ENCODE peak calls at places on chromosome X, in nine cellular contexts. One of them, this sample, is unnamed.

GRCh38 chrX:25600776-25601175 is 537.4 kb upstream of the MAGEB18 start:
- DNase-seq in HCT116: no peak
- DNase-seq in endothelial cell of umbilical vein: no peak
- DNase-seq in sigmoid colon: no peak
- DNase-seq in GM12892: no peak
- DNase-seq in suprapubic skin: no peak
- DNase-seq in SK-N-MC: no peak
- DNase-seq in upper lobe of left lung: no peak
- DNase-seq in GM12891: no peak
- DNase-seq in this sample: no peak

GRCh38 chrX:50871922-50872453 is 38.5 kb upstream of the BMP15 start:
- DNase-seq in HCT116: no peak
- DNase-seq in endothelial cell of umbilical vein: peak
- DNase-seq in sigmoid colon: no peak
- DNase-seq in GM12892: no peak
- DNase-seq in suprapubic skin: no peak
- DNase-seq in SK-N-MC: no peak
- DNase-seq in upper lobe of left lung: no peak
- DNase-seq in GM12891: no peak
- DNase-seq in this sample: no peak

GRCh38 chrX:19840899-19841648 is 46.3 kb downstream of the SH3KBP1 start:
- DNase-seq in HCT116: no peak
- DNase-seq in endothelial cell of umbilical vein: no peak
- DNase-seq in sigmoid colon: no peak
- DNase-seq in GM12892: no peak
- DNase-seq in suprapubic skin: no peak
- DNase-seq in SK-N-MC: no peak
- DNase-seq in upper lobe of left lung: no peak
- DNase-seq in GM12891: no peak
- DNase-seq in this sample: no peak

GRCh38 chrX:1581132-1581531 is 10.3 kb upstream of the AKAP17A start:
- DNase-seq in HCT116: no peak
- DNase-seq in endothelial cell of umbilical vein: peak
- DNase-seq in sigmoid colon: no peak
- DNase-seq in GM12892: no peak
- DNase-seq in suprapubic skin: no peak
- DNase-seq in SK-N-MC: no peak
- DNase-seq in upper lobe of left lung: no peak
- DNase-seq in GM12891: no peak
- DNase-seq in this sample: no peak

GRCh38 chrX:83845397-83845796 is 15.5 kb upstream of the CYLC1 start:
- DNase-seq in HCT116: peak
- DNase-seq in endothelial cell of umbilical vein: peak
- DNase-seq in sigmoid colon: no peak
- DNase-seq in GM12892: peak
- DNase-seq in suprapubic skin: no peak
- DNase-seq in SK-N-MC: no peak
- DNase-seq in upper lobe of left lung: no peak
- DNase-seq in GM12891: no peak
- DNase-seq in this sample: no peak

GRCh38 chrX:100868273-100868672 is 5.9 kb downstream of the NOX1 start:
- DNase-seq in HCT116: no peak
- DNase-seq in endothelial cell of umbilical vein: no peak
- DNase-seq in sigmoid colon: no peak
- DNase-seq in GM12892: no peak
- DNase-seq in suprapubic skin: no peak
- DNase-seq in SK-N-MC: no peak
- DNase-seq in upper lobe of left lung: no peak
- DNase-seq in GM12891: no peak
- DNase-seq in this sample: no peak

GRCh38 chrX:66684196-66684595 is 45.3 kb upstream of the EDA2R start:
- DNase-seq in HCT116: no peak
- DNase-seq in endothelial cell of umbilical vein: no peak
- DNase-seq in sigmoid colon: no peak
- DNase-seq in GM12892: no peak
- DNase-seq in suprapubic skin: no peak
- DNase-seq in SK-N-MC: no peak
- DNase-seq in upper lobe of left lung: no peak
- DNase-seq in GM12891: no peak
- DNase-seq in this sample: no peak

GRCh38 chrX:15946783-15947550 is 92.4 kb upstream of the AP1S2 start:
- DNase-seq in HCT116: no peak
- DNase-seq in endothelial cell of umbilical vein: no peak
- DNase-seq in sigmoid colon: no peak
- DNase-seq in GM12892: no peak
- DNase-seq in suprapubic skin: no peak
- DNase-seq in SK-N-MC: no peak
- DNase-seq in upper lobe of left lung: no peak
- DNase-seq in GM12891: no peak
- DNase-seq in this sample: no peak

GRCh38 chrX:13463608-13464007 is 105.8 kb upstream of the EGFL6 start:
- DNase-seq in HCT116: no peak
- DNase-seq in endothelial cell of umbilical vein: peak
- DNase-seq in sigmoid colon: peak
- DNase-seq in GM12892: no peak
- DNase-seq in suprapubic skin: no peak
- DNase-seq in SK-N-MC: no peak
- DNase-seq in upper lobe of left lung: no peak
- DNase-seq in GM12891: no peak
- DNase-seq in this sample: no peak

GRCh38 chrX:73979551-73980131 is 324.3 kb upstream of the ZCCHC13 start:
- DNase-seq in HCT116: no peak
- DNase-seq in endothelial cell of umbilical vein: peak
- DNase-seq in sigmoid colon: no peak
- DNase-seq in GM12892: no peak
- DNase-seq in suprapubic skin: no peak
- DNase-seq in SK-N-MC: no peak
- DNase-seq in upper lobe of left lung: no peak
- DNase-seq in GM12891: no peak
- DNase-seq in this sample: no peak
- TF ChIP-seq POLR2AphosphoS5 in HCT116: no peak
- TF ChIP-seq POLR2AphosphoS5 in endothelial cell of umbilical vein: no peak
- TF ChIP-seq POLR2AphosphoS5 in sigmoid colon: no peak
- TF ChIP-seq POLR2AphosphoS5 in GM12892: no peak
- TF ChIP-seq POLR2AphosphoS5 in suprapubic skin: no peak
- TF ChIP-seq POLR2AphosphoS5 in SK-N-MC: no peak
- TF ChIP-seq POLR2AphosphoS5 in upper lobe of left lung: no peak
- TF ChIP-seq POLR2AphosphoS5 in GM12891: no peak
- TF ChIP-seq POLR2AphosphoS5 in this sample: no peak

DNA sequence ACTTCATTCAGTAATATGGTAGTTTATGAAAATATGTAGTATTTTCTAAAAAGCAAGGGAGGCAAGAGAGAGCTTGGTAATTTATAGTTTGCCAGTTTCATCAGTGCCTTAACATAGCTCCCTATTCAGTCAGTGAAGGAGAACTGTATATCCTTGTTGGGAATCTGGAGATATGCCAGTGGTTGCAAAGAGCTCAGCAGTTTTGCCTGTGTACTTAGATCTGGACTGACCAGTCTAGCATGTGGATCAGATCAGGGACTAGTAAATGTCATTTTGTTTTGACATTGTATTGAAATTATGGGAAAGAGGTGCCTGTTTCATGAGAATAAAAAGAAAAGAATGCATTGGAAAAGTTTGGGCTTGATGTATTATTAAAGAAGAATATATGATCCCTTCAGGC is 88.6 kb downstream of the ZIC3 start:
- DNase-seq in HCT116: no peak
- DNase-seq in endothelial cell of umbilical vein: no peak
- DNase-seq in sigmoid colon: no peak
- DNase-seq in GM12892: no peak
- DNase-seq in suprapubic skin: no peak
- DNase-seq in SK-N-MC: no peak
- DNase-seq in upper lobe of left lung: no peak
- DNase-seq in GM12891: no peak
- DNase-seq in this sample: no peak
- TF ChIP-seq POLR2AphosphoS5 in HCT116: no peak
- TF ChIP-seq POLR2AphosphoS5 in endothelial cell of umbilical vein: no peak
- TF ChIP-seq POLR2AphosphoS5 in sigmoid colon: no peak
- TF ChIP-seq POLR2AphosphoS5 in GM12892: no peak
- TF ChIP-seq POLR2AphosphoS5 in suprapubic skin: no peak
- TF ChIP-seq POLR2AphosphoS5 in SK-N-MC: no peak
- TF ChIP-seq POLR2AphosphoS5 in upper lobe of left lung: no peak
- TF ChIP-seq POLR2AphosphoS5 in GM12891: no peak
- TF ChIP-seq POLR2AphosphoS5 in this sample: no peak

DNA sequence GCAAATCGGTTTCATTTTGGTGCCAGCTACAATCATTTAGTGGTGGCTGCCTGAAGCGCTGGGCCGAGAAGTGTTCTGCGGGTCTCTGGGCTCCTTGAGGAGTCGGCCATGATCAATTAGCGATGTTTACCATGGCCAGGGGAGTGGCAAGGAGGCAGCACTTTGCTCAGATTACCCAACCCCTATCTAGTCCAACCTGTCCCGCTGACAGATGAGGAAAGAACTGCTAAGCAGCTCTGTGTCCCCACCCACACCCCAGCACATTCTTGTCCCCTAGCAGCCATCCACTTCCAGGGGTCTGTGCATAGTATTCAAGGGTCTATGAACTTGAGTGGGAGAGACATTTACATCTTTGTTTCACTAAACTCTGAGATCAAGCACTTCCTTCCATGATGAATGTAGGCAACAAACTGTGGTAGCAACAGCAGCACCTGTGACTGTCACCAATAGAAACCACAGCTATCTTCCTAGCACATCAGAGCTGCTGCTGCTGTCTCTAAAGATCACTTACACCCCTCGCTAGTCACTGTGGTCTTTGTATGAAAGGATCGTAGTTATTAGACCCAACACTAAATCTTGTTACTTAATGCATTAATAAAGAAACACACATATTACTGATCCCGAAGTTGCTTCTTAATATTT is 331.6 kb downstream of the BCOR start:
- DNase-seq in HCT116: no peak
- DNase-seq in endothelial cell of umbilical vein: no peak
- DNase-seq in sigmoid colon: no peak
- DNase-seq in GM12892: no peak
- DNase-seq in suprapubic skin: no peak
- DNase-seq in SK-N-MC: no peak
- DNase-seq in upper lobe of left lung: no peak
- DNase-seq in GM12891: no peak
- DNase-seq in this sample: no peak
- TF ChIP-seq POLR2AphosphoS5 in HCT116: no peak
- TF ChIP-seq POLR2AphosphoS5 in endothelial cell of umbilical vein: no peak
- TF ChIP-seq POLR2AphosphoS5 in sigmoid colon: no peak
- TF ChIP-seq POLR2AphosphoS5 in GM12892: no peak
- TF ChIP-seq POLR2AphosphoS5 in suprapubic skin: no peak
- TF ChIP-seq POLR2AphosphoS5 in SK-N-MC: no peak
- TF ChIP-seq POLR2AphosphoS5 in upper lobe of left lung: no peak
- TF ChIP-seq POLR2AphosphoS5 in GM12891: no peak
- TF ChIP-seq POLR2AphosphoS5 in this sample: no peak

DNA sequence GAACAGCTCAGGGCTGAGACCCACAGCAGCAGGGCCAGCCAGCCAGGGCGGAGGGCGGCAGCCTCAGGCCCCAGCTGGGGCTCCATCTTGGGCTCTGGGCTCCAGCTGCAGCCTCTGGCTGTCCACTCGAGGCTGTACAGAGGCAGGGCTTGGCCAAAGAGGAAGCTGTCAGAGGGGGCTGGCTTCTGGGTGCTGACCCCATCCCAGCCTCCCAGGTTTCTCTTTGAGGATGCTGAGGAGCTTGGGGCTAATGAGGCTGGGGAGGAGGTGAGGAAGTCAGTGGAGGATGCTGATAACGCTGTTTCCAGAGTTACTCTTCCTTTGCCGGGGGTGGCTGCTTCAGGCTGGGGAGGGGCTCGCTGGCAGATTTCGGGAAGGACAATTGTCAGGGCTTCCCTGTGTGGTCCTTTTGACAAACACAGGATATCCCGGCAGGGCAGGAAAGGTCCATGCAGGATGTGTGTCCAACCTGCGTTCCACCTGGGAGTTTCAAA is at the start of gene DIPK2B:
- DNase-seq in HCT116: no peak
- DNase-seq in endothelial cell of umbilical vein: peak
- DNase-seq in sigmoid colon: no peak
- DNase-seq in GM12892: no peak
- DNase-seq in suprapubic skin: no peak
- DNase-seq in SK-N-MC: no peak
- DNase-seq in upper lobe of left lung: peak
- DNase-seq in GM12891: no peak
- DNase-seq in this sample: no peak
- TF ChIP-seq POLR2AphosphoS5 in HCT116: no peak
- TF ChIP-seq POLR2AphosphoS5 in endothelial cell of umbilical vein: no peak
- TF ChIP-seq POLR2AphosphoS5 in sigmoid colon: no peak
- TF ChIP-seq POLR2AphosphoS5 in GM12892: no peak
- TF ChIP-seq POLR2AphosphoS5 in suprapubic skin: no peak
- TF ChIP-seq POLR2AphosphoS5 in SK-N-MC: no peak
- TF ChIP-seq POLR2AphosphoS5 in upper lobe of left lung: no peak
- TF ChIP-seq POLR2AphosphoS5 in GM12891: no peak
- TF ChIP-seq POLR2AphosphoS5 in this sample: no peak

This sample was measured in breast epithelium.